ENCODE peak calls at places on chromosomes 6 and 20, in four cellular contexts. A, L, J and V are unnamed samples.

GRCh38 chr20:41615110-41615509 is 3.1 kb downstream of the CHD6 start:
- DNase-seq in A (no peak), L (no peak), J (no peak), V (no peak)

GRCh38 chr6:167275436-167275835 is 15.7 kb upstream of the UNC93A start:
- DNase-seq in A (no peak), L (no peak), J (peak; percentile 57), V (no peak)

GRCh38 chr20:378961-379336 is 1.6 kb upstream of the TRIB3 start:
- DNase-seq in A (no peak), L (no peak), J (no peak), V (no peak)

GRCh38 chr6:158039178-158039557 is 57.5 kb downstream of the SYNJ2 start:
- DNase-seq in A (no peak), L (no peak), J (peak; percentile 57), V (no peak)

GRCh38 chr6:47117314-47117713 is 75.2 kb upstream of the ADGRF1 start:
- DNase-seq in A (no peak), L (no peak), J (no peak), V (no peak)

GRCh38 chr6:44932651-44933091 is 395.5 kb upstream of the RUNX2 start:
- DNase-seq in A (no peak), L (no peak), J (peak; percentile 59), V (no peak)

GRCh38 chr20:45235995-45236394 is 14.8 kb downstream of the SEMG2 start:
- DNase-seq in A (no peak), L (no peak), J (peak; percentile 59), V (no peak)

GRCh38 chr6:29887330-29887818 is 55.0 kb upstream of the HLA-A start:
- DNase-seq in A (no peak), L (no peak), J (peak; percentile 77), V (no peak)

GRCh38 chr6:89098461-89098860 is 17.9 kb downstream of the PNRC1 start:
- DNase-seq in A (no peak), L (no peak), J (no peak), V (no peak)

GRCh38 chr20:30594112-30594511 is 663.4 kb upstream of the DEFB115 start:
- DNase-seq in A (no peak), L (no peak), J (peak; percentile 73), V (no peak)

GRCh38 chr6:53915292-53915691 is 120.5 kb downstream of the LRRC1 start:
- DNase-seq in A (no peak), L (no peak), J (no peak), V (no peak)

GRCh38 chr6:21594427-21595264 is 1.1 kb downstream of the SOX4 start:
- DNase-seq in A (peak; percentile 46), L (no peak), J (peak; percentile 94), V (no peak)

GRCh38 chr6:146914563-146915483 is 289.4 kb upstream of the STXBP5 start:
- DNase-seq in A (peak; percentile 15), L (no peak), J (no peak), V (peak; percentile 82)

GRCh38 chr6:30935018-30935417 is 3.0 kb upstream of the SFTA2 start:
- DNase-seq in A (no peak), L (no peak), J (peak; percentile 28), V (no peak)